ENCODE peak calls at places on chromosomes 7 and 10, in four cellular contexts. G is HCT116, V is K562, D is IMR-90. L is an unnamed sample.

GRCh38 chr7:77734590-77735421 is 38.5 kb downstream of the RSBN1L start:
- DNase-seq in D (no peak), V (peak; percentile 24), G (no peak), L (peak; percentile 70)

GRCh38 chr7:38681882-38682281 is 50.7 kb upstream of the AMPH start:
- DNase-seq in G (no peak), D (peak; percentile 31), V (no peak), L (no peak)

GRCh38 chr7:100077205-100077604 is 4.3 kb downstream of the ZNF3 start:
- DNase-seq in D (no peak), V (no peak), G (no peak), L (no peak)

GRCh38 chr7:91266931-91267557 is 2.8 kb downstream of the FZD1 start:
- DNase-seq in G (no peak), D (no peak), V (no peak), L (no peak)

GRCh38 chr10:133285217-133285616 is 8.5 kb upstream of the ADAM8 start:
- DNase-seq in G (no peak), V (no peak), D (no peak), L (no peak)

GRCh38 chr10:129236411-129236810 is 230.6 kb upstream of the MGMT start:
- DNase-seq in G (no peak), V (no peak), D (no peak), L (no peak)

GRCh38 chr10:55629792-55630490 is 731.1 kb downstream of the ZWINT start:
- DNase-seq in G (no peak), D (peak; percentile 4), V (no peak), L (peak; percentile 54)

GRCh38 chr7:95255691-95256090 is 68.6 kb downstream of the PON1 start:
- DNase-seq in D (no peak), V (no peak), G (no peak), L (no peak)

GRCh38 chr7:23938937-23939552 is 229.0 kb downstream of the STK31 start:
- DNase-seq in G (peak; percentile 47), V (peak; percentile 27), D (peak; percentile 11), L (no peak)

GRCh38 chr10:107340345-107340744 is 175.8 kb upstream of the SORCS1 start:
- DNase-seq in V (no peak), D (no peak), G (no peak), L (no peak)

GRCh38 chr7:35536396-35536826 is 158.5 kb downstream of the HERPUD2 start:
- DNase-seq in V (no peak), D (no peak), G (no peak), L (no peak)

GRCh38 chr7:77799078-77799964 is 748 bp downstream of the PHTF2 start:
- DNase-seq in D (peak; percentile 35), V (peak; percentile 46), G (peak; percentile 6), L (peak; percentile 61)

GRCh38 chr10:22590115-22590514 is 124.3 kb downstream of the PIP4K2A start:
- DNase-seq in G (no peak), V (no peak), D (peak; percentile 21), L (no peak)

GRCh38 chr7:80583901-80584300 is 54.5 kb upstream of the CD36 start:
- DNase-seq in D (peak; percentile 33), G (no peak), V (no peak), L (no peak)

GRCh38 chr10:71213761-71214440 is 1.5 kb downstream of the UNC5B start:
- DNase-seq in G (no peak), V (peak; percentile 21), D (peak; percentile 80), L (peak; percentile 29)

GRCh38 chr7:139828880-139829653 is at the start of gene TBXAS1:
- DNase-seq in G (no peak), V (no peak), D (peak; percentile 47), L (peak; percentile 20)

GRCh38 chr10:17562572-17562971 is 54.6 kb downstream of the HACD1 start:
- DNase-seq in G (no peak), D (peak; percentile 69), V (peak; percentile 15), L (peak; percentile 26)

GRCh38 chr10:3848768-3849643 is 64.0 kb upstream of the KLF6 start:
- DNase-seq in G (no peak), V (no peak), D (peak; percentile 86), L (peak; percentile 36)

GRCh38 chr10:127735723-127736221 is 1.2 kb upstream of the FOXI2 start:
- DNase-seq in G (no peak), V (no peak), D (no peak), L (no peak)

GRCh38 chr7:156206174-156206573 is 393.9 kb upstream of the SHH start:
- DNase-seq in V (no peak), G (no peak), D (no peak), L (no peak)

GRCh38 chr10:78895469-78895868 is 173.3 kb upstream of the ZMIZ1 start:
- DNase-seq in G (no peak), V (no peak), D (no peak), L (no peak)

GRCh38 chr7:128932862-128933821 is 4.6 kb upstream of the IRF5 start:
- DNase-seq in V (no peak), D (no peak), G (no peak), L (no peak)

GRCh38 chr10:129742742-129743550 is 221.1 kb downstream of the EBF3 start:
- DNase-seq in D (no peak), V (no peak), G (no peak), L (no peak)

GRCh38 chr7:85294176-85294575 is 107.3 kb upstream of the SEMA3D start:
- DNase-seq in G (no peak), V (no peak), D (no peak), L (no peak)

GRCh38 chr7:151091431-151091830 is 5.2 kb downstream of the AGAP3 start:
- DNase-seq in G (no peak), V (peak; percentile 76), D (no peak), L (peak; percentile 26)

GRCh38 chr10:86197166-86197790 is 169.3 kb downstream of the GRID1 start:
- DNase-seq in G (no peak), D (no peak), V (no peak), L (no peak)

GRCh38 chr7:157652161-157652953 is 315.6 kb downstream of the DNAJB6 start:
- DNase-seq in G (no peak), V (no peak), D (no peak), L (no peak)

GRCh38 chr10:61835909-61836232 is 65.6 kb upstream of the ARID5B start:
- DNase-seq in G (no peak), D (peak; percentile 75), V (no peak), L (no peak)

GRCh38 chr10:98418596-98419265 is 3.7 kb upstream of the PYROXD2 start:
- DNase-seq in V (no peak), D (no peak), G (no peak), L (no peak)

GRCh38 chr7:155553871-155554270 is 7.5 kb upstream of the CNPY1 start:
- DNase-seq in V (no peak), D (no peak), G (no peak), L (no peak)

GRCh38 chr10:3874988-3875841 is 90.2 kb upstream of the KLF6 start:
- DNase-seq in D (no peak), G (no peak), V (no peak), L (no peak)

GRCh38 chr10:28796606-28797512 is 119.5 kb downstream of the BAMBI start:
- DNase-seq in V (peak; percentile 63), D (peak; percentile 83), G (no peak), L (no peak)

GRCh38 chr7:95865716-95866371 is 93.5 kb downstream of the DYNC1I1 start:
- DNase-seq in V (no peak), G (peak; percentile 7), D (peak; percentile 8), L (peak; percentile 43)

GRCh38 chr10:6581750-6582697 is 1.9 kb upstream of the PRKCQ start:
- DNase-seq in V (peak; percentile 47), D (no peak), G (no peak), L (no peak)

GRCh38 chr7:69285856-69286255 is 312.4 kb upstream of the AUTS2 start:
- DNase-seq in V (no peak), D (no peak), G (no peak), L (no peak)

DNA sequence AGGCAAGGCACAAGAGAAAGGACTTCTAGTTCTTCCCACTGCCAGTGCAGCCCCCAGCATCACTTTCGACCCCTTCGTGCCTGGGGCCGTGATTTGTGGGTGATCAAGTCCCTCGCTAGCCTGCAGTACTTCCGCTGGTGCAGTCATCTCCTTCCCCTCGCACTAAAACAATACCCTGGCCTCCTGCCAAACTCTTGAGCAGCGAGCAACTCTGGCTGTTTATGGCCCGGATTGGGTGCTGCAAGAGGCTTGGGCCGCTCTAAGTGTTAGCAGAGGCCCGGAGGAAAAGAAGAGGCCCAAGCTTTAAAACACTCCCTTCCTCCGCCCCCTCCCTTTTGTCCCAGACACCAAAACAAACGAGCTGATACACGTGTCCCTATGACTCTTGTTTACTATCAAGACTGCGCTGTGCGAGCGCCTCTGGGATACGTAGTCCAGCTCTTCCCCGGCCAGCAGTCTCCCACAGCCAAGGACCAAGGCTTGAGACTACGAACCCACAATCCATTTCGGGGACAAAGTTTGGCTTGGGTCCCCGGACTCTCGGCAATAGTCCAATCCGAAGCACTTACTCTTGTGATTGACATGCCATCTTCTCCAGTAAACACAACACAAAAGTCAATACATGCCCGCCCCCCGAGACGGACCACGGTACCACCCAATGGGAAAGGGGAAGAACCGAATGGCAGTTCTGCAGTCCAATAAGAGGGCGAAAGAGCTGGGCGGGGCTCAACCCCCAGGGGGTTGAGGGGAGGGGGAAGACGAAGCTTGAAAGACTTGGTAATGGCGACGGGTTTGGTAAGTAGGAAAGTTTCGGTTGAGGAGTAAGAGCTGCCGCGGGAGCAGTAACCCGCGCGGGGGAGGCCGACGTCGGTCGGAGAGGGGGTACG is at the start of gene HBP1:
- DNase-seq in D (peak; percentile 100), V (peak; percentile 100), G (peak; percentile 100), L (peak; percentile 100)
- H2AFZ ChIP-seq in D (peak within 1 kb of the TSS; percentile 98), V (peak within 1 kb of the TSS; percentile 86), G (peak within 1 kb of the TSS; percentile 98), L (peak within 1 kb of the TSS; percentile 44)

GRCh38 chr7:44963526-44964290 is 15.1 kb downstream of the MYO1G start:
- DNase-seq in G (no peak), V (no peak), D (no peak), L (no peak)
- TF ChIP-seq POLR2A in G (no peak), V (no peak), D (no peak), L (no peak)

GRCh38 chr7:18390523-18390907 is 105.0 kb upstream of the HDAC9 start:
- DNase-seq in G (no peak), V (no peak), D (no peak), L (no peak)

GRCh38 chr7:18384491-18385143 is 110.9 kb upstream of the HDAC9 start:
- DNase-seq in G (no peak), D (no peak), V (no peak), L (no peak)

GRCh38 chr7:18386590-18386989 is 109.0 kb upstream of the HDAC9 start:
- DNase-seq in D (no peak), G (no peak), V (no peak), L (no peak)

GRCh38 chr7:18387191-18387720 is 108.3 kb upstream of the HDAC9 start:
- DNase-seq in D (no peak), V (no peak), G (no peak), L (no peak)
- H2AFZ ChIP-seq in D (no peak overlapping the region), V (no peak overlapping the region), G (no peak overlapping the region), L (no peak overlapping the region)

GRCh38 chr10:9851808-9852207 is 1165.9 kb upstream of the CELF2 start:
- DNase-seq in D (no peak), V (no peak), G (no peak), L (no peak)
- TF ChIP-seq POLR2A in D (no peak), V (no peak), G (no peak), L (no peak)

L was measured in endothelial cell of umbilical vein.